ENCODE peak calls at places on chromosomes 4 and X, in six cellular contexts. F is GM06990, H is fibroblast of the aortic adventitia, G is AG09319, K is thyroid gland, A is AG10803. N is an unnamed sample.

GRCh38 chr4:106315476-106315967 is 487 bp downstream of the TBCK start:
- DNase-seq in F (no peak), G (no peak), K (no peak), H (peak), A (peak), N (no peak)

GRCh38 chr4:148114436-148114835 is 327.8 kb downstream of the NR3C2 start:
- DNase-seq in F (no peak), G (no peak), A (no peak), H (no peak), K (no peak), N (no peak)

GRCh38 chrX:29082558-29082957 is 495.3 kb downstream of the IL1RAPL1 start:
- DNase-seq in K (no peak), A (no peak), H (no peak), F (no peak), G (no peak), N (no peak)

GRCh38 chrX:19774905-19775304 is 112.5 kb downstream of the SH3KBP1 start:
- DNase-seq in G (no peak), H (no peak), K (no peak), F (no peak), A (no peak), N (no peak)

GRCh38 chr4:99301376-99302164 is 10.8 kb upstream of the ADH1A start:
- DNase-seq in A (peak), F (no peak), G (peak), K (no peak), H (peak), N (no peak)

GRCh38 chrX:13990126-13990525 is 39.6 kb downstream of the GEMIN8 start:
- DNase-seq in A (no peak), G (no peak), H (no peak), K (no peak), F (no peak), N (no peak)

GRCh38 chr4:177380730-177381287 is 61.4 kb downstream of the AGA start:
- DNase-seq in F (no peak), A (no peak), G (no peak), K (no peak), H (no peak), N (no peak)

GRCh38 chr4:86487738-86488137 is 106.4 kb upstream of the PTPN13 start:
- DNase-seq in G (no peak), A (no peak), F (no peak), K (no peak), H (no peak), N (no peak)

GRCh38 chr4:158176108-158176507 is 3.3 kb upstream of the GASK1B start:
- DNase-seq in H (peak), F (no peak), G (no peak), A (peak), K (peak), N (no peak)

GRCh38 chrX:108384783-108385182 is 53.4 kb downstream of the COL4A6 start:
- DNase-seq in H (no peak), K (no peak), G (no peak), F (no peak), A (no peak), N (no peak)

GRCh38 chrX:51420610-51421009 is 75.8 kb downstream of the NUDT11 start:
- DNase-seq in K (no peak), A (peak), G (no peak), F (no peak), H (peak), N (no peak)

GRCh38 chrX:47568656-47569295 is 7.8 kb downstream of the ARAF start:
- DNase-seq in H (no peak), K (no peak), G (no peak), F (no peak), A (no peak), N (no peak)

GRCh38 chrX:115330498-115331138 is 41.1 kb downstream of the LUZP4 start:
- DNase-seq in G (no peak), K (peak), F (peak), H (peak), A (peak), N (no peak)

GRCh38 chrX:119826399-119826959 is 26.3 kb downstream of the UPF3B start:
- DNase-seq in K (no peak), H (peak), F (peak), G (no peak), A (peak), N (no peak)

GRCh38 chr4:162640152-162640551 is 476.4 kb upstream of the FSTL5 start:
- DNase-seq in K (no peak), H (no peak), A (no peak), G (no peak), F (no peak), N (no peak)

GRCh38 chr4:162634390-162634789 is 470.6 kb upstream of the FSTL5 start:
- DNase-seq in K (no peak), G (no peak), F (no peak), A (no peak), H (no peak), N (no peak)
- TF ChIP-seq CTCF in K (no peak), G (no peak), F (no peak), A (no peak), H (no peak), N (peak)

GRCh38 chr4:123114915-123115756 is 192.7 kb upstream of the NUDT6 start:
- DNase-seq in G (no peak), K (no peak), H (no peak), F (no peak), A (no peak), N (no peak)
- TF ChIP-seq CTCF in G (no peak), K (no peak), H (no peak), F (no peak), A (no peak), N (no peak)

GRCh38 chr4:107575243-107575642 is 144.8 kb downstream of the PAPSS1 start:
- DNase-seq in G (no peak), F (no peak), A (no peak), K (no peak), H (no peak), N (no peak)

GRCh38 chr4:107577743-107578142 is 142.3 kb downstream of the PAPSS1 start:
- DNase-seq in A (no peak), K (no peak), H (no peak), G (no peak), F (no peak), N (no peak)

GRCh38 chr4:107578321-107578720 is 141.7 kb downstream of the PAPSS1 start:
- DNase-seq in A (peak), K (no peak), F (no peak), G (peak), H (peak), N (no peak)

GRCh38 chr4:107579099-107579498 is 140.9 kb downstream of the PAPSS1 start:
- DNase-seq in A (no peak), H (no peak), G (no peak), K (no peak), F (no peak), N (no peak)
- TF ChIP-seq CTCF in A (no peak), H (no peak), G (no peak), K (no peak), F (no peak), N (no peak)

GRCh38 chrX:87338510-87338909 is 179.1 kb upstream of the KLHL4 start:
- DNase-seq in H (peak), K (no peak), A (no peak), G (no peak), F (no peak), N (no peak)
- TF ChIP-seq CTCF in H (peak), K (no peak), A (no peak), G (peak), F (no peak), N (peak)

GRCh38 chrX:71640002-71640401 is 21.7 kb upstream of the CXCR3 start:
- DNase-seq in H (no peak), K (no peak), F (no peak), G (no peak), A (no peak), N (no peak)
- TF ChIP-seq CTCF in H (no peak), K (no peak), F (no peak), G (no peak), A (no peak), N (no peak)

GRCh38 chr4:82469776-82470345 is 39.5 kb downstream of the ENOPH1 start:
- DNase-seq in K (no peak), A (peak), H (peak), F (no peak), G (peak), N (peak)
- TF ChIP-seq CTCF in K (no peak), A (peak), H (no peak), F (no peak), G (no peak), N (peak)

GRCh38 chr4:89303177-89303576 is 4.4 kb downstream of the GPRIN3 start:
- DNase-seq in A (no peak), K (no peak), G (no peak), F (no peak), H (no peak), N (no peak)
- TF ChIP-seq CTCF in A (no peak), K (no peak), G (no peak), F (no peak), H (no peak), N (no peak)

DNA sequence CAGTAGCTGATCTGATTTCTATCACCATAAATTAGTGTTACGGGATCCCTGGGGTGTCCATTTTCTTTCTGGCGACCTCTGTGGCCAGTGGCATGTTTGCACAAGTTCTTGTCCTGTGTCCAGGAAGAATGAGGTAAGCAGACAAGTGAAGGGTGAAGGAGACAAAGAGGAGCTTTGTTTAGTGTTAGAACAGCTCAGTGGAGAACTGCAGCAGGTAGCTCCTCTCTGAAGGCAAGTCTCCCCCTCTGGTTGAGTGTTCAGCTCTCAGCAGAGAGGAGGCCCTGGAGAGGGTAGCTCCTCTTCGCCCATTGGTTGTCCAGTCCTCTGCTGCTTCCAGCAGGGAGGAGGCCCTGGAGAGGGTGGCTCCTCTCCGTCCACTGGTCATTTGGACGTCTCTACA is 47.2 kb downstream of the DMP1 start:
- DNase-seq in A (no peak), K (no peak), H (no peak), F (no peak), G (no peak), N (no peak)
- TF ChIP-seq CTCF in A (no peak), K (no peak), H (no peak), F (peak), G (no peak), N (no peak)

GRCh38 chr4:124514588-124514987 is 197.9 kb downstream of the ANKRD50 start:
- DNase-seq in A (no peak), K (no peak), H (no peak), F (no peak), G (no peak), N (no peak)

GRCh38 chr4:124515591-124515990 is 196.9 kb downstream of the ANKRD50 start:
- DNase-seq in G (no peak), A (no peak), K (no peak), F (no peak), H (no peak), N (no peak)
- TF ChIP-seq CTCF in G (no peak), A (no peak), K (no peak), F (no peak), H (no peak), N (no peak)

N was measured in osteocyte.